ENCODE peak calls at places on chromosomes 12 and 14, in ten cellular contexts. F is gastrocnemius medialis, N is hepatocyte, G is trophoblast cell, I is GM23248, C is SJSA1, E is fibroblast of lung, Y is pancreas, K is sigmoid colon, T is heart right ventricle. A is an unnamed sample. For H3K4me1 and H3K9me3, the result is how much of the 10 kb centered on the place peaks cover.

GRCh38 chr12:22282283-22282682 is 52.2 kb downstream of the ST8SIA1 start:
- DNase-seq in F (no peak), N (peak), G (peak), I (peak), C (no peak), E (peak), Y (no peak), K (no peak), T (no peak), A (no peak)

GRCh38 chr12:48105321-48105866 is 485 bp downstream of the SENP1 start:
- DNase-seq in F (no peak), N (peak), G (peak), I (peak), C (no peak), E (no peak), Y (no peak), K (no peak), T (no peak), A (no peak)

GRCh38 chr12:26701604-26702215 is 131.3 kb downstream of the ITPR2 start:
- DNase-seq in F (no peak), N (peak), G (peak), I (peak), C (no peak), E (peak), Y (no peak), K (no peak), T (no peak), A (no peak)

GRCh38 chr12:132461526-132461925 is 28.4 kb upstream of the FBRSL1 start:
- DNase-seq in F (no peak), N (no peak), G (peak), I (no peak), C (no peak), E (peak), Y (no peak), K (no peak), T (no peak), A (no peak)

GRCh38 chr12:124036117-124037109 is 63.4 kb downstream of the ZNF664 start:
- DNase-seq in F (no peak), N (peak), G (peak), I (peak), C (peak), E (peak), Y (peak), K (no peak), T (peak), A (no peak)

GRCh38 chr12:14664434-14665023 is 31.9 kb downstream of the GUCY2C start:
- DNase-seq in F (no peak), N (peak), G (peak), I (peak), C (no peak), E (peak), Y (peak), K (no peak), T (peak), A (peak)

GRCh38 chr12:69904761-69905160 is 79.7 kb downstream of the MYRFL start:
- DNase-seq in F (no peak), N (no peak), G (peak), I (peak), C (no peak), E (peak), Y (no peak), K (no peak), T (no peak), A (no peak)

GRCh38 chr12:63876980-63877379 is 32.5 kb downstream of the SRGAP1 start:
- DNase-seq in F (no peak), N (no peak), G (peak), I (no peak), C (no peak), E (no peak), Y (no peak), K (no peak), T (no peak), A (no peak)

GRCh38 chr12:27164330-27165045 is 79.6 kb upstream of the STK38L start:
- DNase-seq in F (no peak), N (no peak), G (no peak), I (no peak), C (no peak), E (no peak), Y (no peak), K (no peak), T (no peak), A (no peak)

GRCh38 chr12:123761841-123762714 is at the start of gene DNAH10:
- DNase-seq in F (no peak), N (peak), G (peak), I (peak), C (no peak), E (peak), Y (peak), K (peak), T (no peak), A (peak)

GRCh38 chr12:132779781-132780353 is 18.2 kb upstream of the ANKLE2 start:
- DNase-seq in F (no peak), N (no peak), G (no peak), I (no peak), C (no peak), E (no peak), Y (no peak), K (no peak), T (no peak), A (no peak)

GRCh38 chr12:117212563-117213190 is 22.4 kb upstream of the FBXO21 start:
- DNase-seq in F (peak), N (peak), G (peak), I (peak), C (peak), E (peak), Y (peak), K (peak), T (peak), A (peak)

GRCh38 chr14:65462411-65462810 is 49.9 kb downstream of the FUT8 start:
- DNase-seq in F (no peak), N (no peak), G (no peak), I (peak), C (no peak), E (peak), Y (no peak), K (no peak), T (no peak), A (no peak)

GRCh38 chr14:101194356-101195308 is 291.1 kb upstream of the RTL1 start:
- DNase-seq in F (no peak), N (no peak), G (no peak), I (no peak), C (no peak), E (no peak), Y (no peak), K (peak), T (no peak), A (no peak)

GRCh38 chr12:96526110-96526509 is 36.7 kb downstream of the CFAP54 start:
- DNase-seq in F (no peak), N (no peak), G (no peak), I (no peak), C (no peak), E (no peak), Y (no peak), K (no peak), T (no peak), A (no peak)

GRCh38 chr12:5295966-5296365 is 135.9 kb upstream of the NTF3 start:
- DNase-seq in F (no peak), N (no peak), G (no peak), I (no peak), C (no peak), E (no peak), Y (no peak), K (no peak), T (no peak), A (no peak)

GRCh38 chr12:106879612-106880011 is 76.1 kb upstream of the TMEM263 start:
- DNase-seq in F (no peak), N (no peak), G (peak), I (no peak), C (no peak), E (no peak), Y (no peak), K (no peak), T (no peak), A (no peak)

GRCh38 chr12:68477256-68477655 is 133.4 kb upstream of the RAP1B start:
- DNase-seq in F (no peak), N (no peak), G (peak), I (peak), C (no peak), E (peak), Y (no peak), K (no peak), T (no peak), A (no peak)

GRCh38 chr12:105860556-105861207 is 278.1 kb downstream of the NUAK1 start:
- DNase-seq in F (no peak), N (peak), G (no peak), I (no peak), C (no peak), E (no peak), Y (no peak), K (no peak), T (no peak), A (peak)

GRCh38 chr12:72271401-72271740 is 799 bp upstream of the TRHDE start:
- DNase-seq in F (no peak), N (no peak), G (peak), I (peak), C (peak), E (peak), Y (no peak), K (no peak), T (peak), A (no peak)

GRCh38 chr12:72273499-72273837 is 1.3 kb downstream of the TRHDE start:
- DNase-seq in F (no peak), N (no peak), G (no peak), I (no peak), C (peak), E (no peak), Y (peak), K (no peak), T (no peak), A (no peak)

GRCh38 chr12:72273851-72274284 is 1.7 kb downstream of the TRHDE start:
- DNase-seq in F (no peak), N (no peak), G (no peak), I (no peak), C (peak), E (no peak), Y (peak), K (no peak), T (no peak), A (no peak)

GRCh38 chr12:72271741-72272661 is at the start of gene TRHDE:
- DNase-seq in F (no peak), N (peak), G (peak), I (peak), C (peak), E (peak), Y (peak), K (peak), T (peak), A (no peak)

GRCh38 chr12:72272731-72273498 is 745 bp downstream of the TRHDE start:
- DNase-seq in F (no peak), N (peak), G (peak), I (peak), C (peak), E (peak), Y (peak), K (no peak), T (no peak), A (no peak)
- H3K4me3 ChIP-seq in F (peak), N (peak), G (peak), I (peak), C (peak), E (peak), Y (peak), K (peak), T (peak), A (no peak)

GRCh38 chr12:121647-122046 is 55.1 kb downstream of the IQSEC3 start:
- DNase-seq in F (no peak), N (no peak), G (no peak), I (no peak), C (no peak), E (no peak), Y (no peak), K (no peak), T (no peak), A (no peak)
- H3K4me1 ChIP-seq in F (under half), N (under half), G (under half), I (under half), C (under half), E (under half), Y (under half), K (under half), T (under half), A (under half)

DNA sequence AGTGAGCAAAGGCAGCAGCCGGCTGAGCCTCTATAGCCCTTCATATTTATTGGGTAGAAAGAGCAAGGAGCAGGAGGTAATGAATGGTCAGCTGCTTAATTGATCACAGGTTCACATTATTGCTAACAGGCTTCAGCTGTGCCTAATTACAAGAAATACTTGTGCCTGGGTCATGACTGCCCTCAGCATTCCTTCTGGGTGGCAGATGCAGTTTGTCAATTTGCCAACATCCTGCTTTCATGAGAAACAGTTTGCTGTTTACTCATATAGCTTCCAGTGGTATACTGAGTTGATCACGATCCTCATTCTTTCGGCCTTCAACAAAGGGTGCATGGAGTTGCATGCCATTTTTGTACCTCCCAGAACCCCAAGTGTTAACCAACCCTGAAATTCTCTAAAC is 81.0 kb upstream of the PLEKHG7 start:
- DNase-seq in F (no peak), N (no peak), G (peak), I (peak), C (no peak), E (no peak), Y (no peak), K (no peak), T (no peak), A (no peak)
- H3K9me3 ChIP-seq in F (under half), N (under half), G (under half), I (under half), C (under half), E (under half), Y (under half), K (under half), T (under half), A (under half)

DNA sequence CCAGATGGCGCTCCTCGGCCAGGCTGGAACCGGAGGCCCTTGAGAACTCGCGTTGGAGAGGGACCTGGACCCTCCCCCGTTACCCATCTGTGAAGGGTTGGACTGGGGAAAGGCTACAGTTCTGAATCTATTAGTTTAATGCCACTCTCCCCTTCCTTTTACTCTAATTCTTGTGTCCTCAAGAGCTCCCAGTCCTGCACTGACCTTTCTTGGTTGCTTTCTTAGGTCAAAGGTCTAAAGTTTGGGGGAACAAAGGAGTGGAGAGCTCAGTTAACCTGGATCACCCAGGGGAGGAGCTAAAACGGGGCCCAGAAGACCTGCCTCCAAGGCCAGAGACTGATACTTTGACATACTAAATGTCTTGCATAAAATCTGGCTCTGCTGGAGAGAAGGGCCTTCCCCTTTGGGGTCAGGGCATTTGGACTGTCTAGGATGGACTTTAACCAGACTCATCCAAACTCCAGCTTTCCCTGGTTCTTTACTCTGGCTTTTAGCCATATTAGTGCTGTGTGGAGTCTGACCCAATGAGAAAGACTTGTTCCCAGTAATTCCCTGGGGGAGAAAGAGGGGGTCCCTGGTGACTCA is 923 bp upstream of the MLF2 start:
- DNase-seq in F (no peak), N (peak), G (no peak), I (no peak), C (no peak), E (no peak), Y (no peak), K (no peak), T (peak), A (no peak)
- H3K4me3 ChIP-seq in F (no peak), N (no peak), G (no peak), I (no peak), C (peak), E (no peak), Y (no peak), K (peak), T (no peak), A (no peak)

A was measured in Caco-2.